ENCODE peak calls at places on chromosome 10, in nine cellular contexts. One of them, this sample, is unnamed.

GRCh38 chr10:101888251-101888949 is 44.8 kb upstream of the KCNIP2 start:
- DNase-seq in fibroblast of villous mesenchyme: no peak
- DNase-seq in H1: no peak
- DNase-seq in fibroblast of the aortic adventitia: no peak
- DNase-seq in pancreas: no peak
- DNase-seq in astrocyte of the spinal cord: no peak
- DNase-seq in coronary artery: no peak
- DNase-seq in thyroid gland: no peak
- DNase-seq in sigmoid colon: no peak
- DNase-seq in this sample: no peak

GRCh38 chr10:61600389-61600788 is 62.3 kb upstream of the CABCOCO1 start:
- DNase-seq in fibroblast of villous mesenchyme: no peak
- DNase-seq in H1: no peak
- DNase-seq in fibroblast of the aortic adventitia: no peak
- DNase-seq in pancreas: no peak
- DNase-seq in astrocyte of the spinal cord: no peak
- DNase-seq in coronary artery: no peak
- DNase-seq in thyroid gland: no peak
- DNase-seq in sigmoid colon: no peak
- DNase-seq in this sample: no peak

GRCh38 chr10:129825221-129825620 is 138.9 kb downstream of the EBF3 start:
- DNase-seq in fibroblast of villous mesenchyme: no peak
- DNase-seq in H1: no peak
- DNase-seq in fibroblast of the aortic adventitia: no peak
- DNase-seq in pancreas: no peak
- DNase-seq in astrocyte of the spinal cord: no peak
- DNase-seq in coronary artery: no peak
- DNase-seq in thyroid gland: no peak
- DNase-seq in sigmoid colon: no peak
- DNase-seq in this sample: no peak

GRCh38 chr10:19815478-19816419 is 483 bp upstream of the PLXDC2 start:
- DNase-seq in fibroblast of villous mesenchyme: peak
- DNase-seq in H1: peak
- DNase-seq in fibroblast of the aortic adventitia: no peak
- DNase-seq in pancreas: peak
- DNase-seq in astrocyte of the spinal cord: peak
- DNase-seq in coronary artery: peak
- DNase-seq in thyroid gland: peak
- DNase-seq in sigmoid colon: peak
- DNase-seq in this sample: peak

GRCh38 chr10:102497545-102497944 is 5.0 kb downstream of the ACTR1A start:
- DNase-seq in fibroblast of villous mesenchyme: no peak
- DNase-seq in H1: no peak
- DNase-seq in fibroblast of the aortic adventitia: no peak
- DNase-seq in pancreas: no peak
- DNase-seq in astrocyte of the spinal cord: no peak
- DNase-seq in coronary artery: no peak
- DNase-seq in thyroid gland: no peak
- DNase-seq in sigmoid colon: no peak
- DNase-seq in this sample: no peak

GRCh38 chr10:43252166-43252784 is 14.6 kb downstream of the RASGEF1A start:
- DNase-seq in fibroblast of villous mesenchyme: no peak
- DNase-seq in H1: no peak
- DNase-seq in fibroblast of the aortic adventitia: no peak
- DNase-seq in pancreas: no peak
- DNase-seq in astrocyte of the spinal cord: no peak
- DNase-seq in coronary artery: peak
- DNase-seq in thyroid gland: no peak
- DNase-seq in sigmoid colon: no peak
- DNase-seq in this sample: no peak

GRCh38 chr10:4684434-4684833 is 141.6 kb upstream of the AKR1E2 start:
- DNase-seq in fibroblast of villous mesenchyme: peak
- DNase-seq in H1: no peak
- DNase-seq in fibroblast of the aortic adventitia: peak
- DNase-seq in pancreas: no peak
- DNase-seq in astrocyte of the spinal cord: no peak
- DNase-seq in coronary artery: no peak
- DNase-seq in thyroid gland: no peak
- DNase-seq in sigmoid colon: no peak
- DNase-seq in this sample: no peak

GRCh38 chr10:14532473-14533251 is 201.9 kb upstream of the FRMD4A start:
- DNase-seq in fibroblast of villous mesenchyme: no peak
- DNase-seq in H1: no peak
- DNase-seq in fibroblast of the aortic adventitia: no peak
- DNase-seq in pancreas: peak
- DNase-seq in astrocyte of the spinal cord: no peak
- DNase-seq in coronary artery: no peak
- DNase-seq in thyroid gland: no peak
- DNase-seq in sigmoid colon: no peak
- DNase-seq in this sample: no peak

GRCh38 chr10:77686096-77686495 is 48.5 kb upstream of the KCNMA1 start:
- DNase-seq in fibroblast of villous mesenchyme: no peak
- DNase-seq in H1: no peak
- DNase-seq in fibroblast of the aortic adventitia: no peak
- DNase-seq in pancreas: no peak
- DNase-seq in astrocyte of the spinal cord: no peak
- DNase-seq in coronary artery: no peak
- DNase-seq in thyroid gland: no peak
- DNase-seq in sigmoid colon: no peak
- DNase-seq in this sample: no peak

GRCh38 chr10:73209705-73210104 is 37.4 kb downstream of the DNAJC9 start:
- DNase-seq in fibroblast of villous mesenchyme: peak
- DNase-seq in H1: no peak
- DNase-seq in fibroblast of the aortic adventitia: peak
- DNase-seq in pancreas: no peak
- DNase-seq in astrocyte of the spinal cord: peak
- DNase-seq in coronary artery: no peak
- DNase-seq in thyroid gland: no peak
- DNase-seq in sigmoid colon: no peak
- DNase-seq in this sample: peak

GRCh38 chr10:68997216-68997615 is 8.6 kb downstream of the KIFBP start:
- DNase-seq in fibroblast of villous mesenchyme: no peak
- DNase-seq in H1: no peak
- DNase-seq in fibroblast of the aortic adventitia: no peak
- DNase-seq in pancreas: no peak
- DNase-seq in astrocyte of the spinal cord: no peak
- DNase-seq in coronary artery: no peak
- DNase-seq in thyroid gland: no peak
- DNase-seq in sigmoid colon: no peak
- DNase-seq in this sample: no peak

GRCh38 chr10:118953999-118954398 is 75.5 kb upstream of the NANOS1 start:
- DNase-seq in fibroblast of villous mesenchyme: peak
- DNase-seq in H1: no peak
- DNase-seq in fibroblast of the aortic adventitia: no peak
- DNase-seq in pancreas: no peak
- DNase-seq in astrocyte of the spinal cord: no peak
- DNase-seq in coronary artery: no peak
- DNase-seq in thyroid gland: no peak
- DNase-seq in sigmoid colon: no peak
- DNase-seq in this sample: no peak

GRCh38 chr10:43128331-43128730 is 9.9 kb upstream of the CSGALNACT2 start:
- DNase-seq in fibroblast of villous mesenchyme: no peak
- DNase-seq in H1: no peak
- DNase-seq in fibroblast of the aortic adventitia: no peak
- DNase-seq in pancreas: no peak
- DNase-seq in astrocyte of the spinal cord: no peak
- DNase-seq in coronary artery: no peak
- DNase-seq in thyroid gland: no peak
- DNase-seq in sigmoid colon: no peak
- DNase-seq in this sample: no peak

GRCh38 chr10:3471927-3472704 is 299.5 kb upstream of the PITRM1 start:
- DNase-seq in fibroblast of villous mesenchyme: no peak
- DNase-seq in H1: no peak
- DNase-seq in fibroblast of the aortic adventitia: no peak
- DNase-seq in pancreas: no peak
- DNase-seq in astrocyte of the spinal cord: peak
- DNase-seq in coronary artery: no peak
- DNase-seq in thyroid gland: no peak
- DNase-seq in sigmoid colon: peak
- DNase-seq in this sample: no peak

GRCh38 chr10:8279598-8279997 is 225.1 kb downstream of the GATA3 start:
- DNase-seq in fibroblast of villous mesenchyme: peak
- DNase-seq in H1: no peak
- DNase-seq in fibroblast of the aortic adventitia: peak
- DNase-seq in pancreas: no peak
- DNase-seq in astrocyte of the spinal cord: peak
- DNase-seq in coronary artery: no peak
- DNase-seq in thyroid gland: no peak
- DNase-seq in sigmoid colon: no peak
- DNase-seq in this sample: peak

GRCh38 chr10:48684792-48685651 is at the start of gene WDFY4:
- DNase-seq in fibroblast of villous mesenchyme: no peak
- DNase-seq in H1: no peak
- DNase-seq in fibroblast of the aortic adventitia: no peak
- DNase-seq in pancreas: no peak
- DNase-seq in astrocyte of the spinal cord: no peak
- DNase-seq in coronary artery: no peak
- DNase-seq in thyroid gland: no peak
- DNase-seq in sigmoid colon: no peak
- DNase-seq in this sample: no peak

GRCh38 chr10:8405551-8405950 is 351.1 kb downstream of the GATA3 start:
- DNase-seq in fibroblast of villous mesenchyme: no peak
- DNase-seq in H1: no peak
- DNase-seq in fibroblast of the aortic adventitia: peak
- DNase-seq in pancreas: no peak
- DNase-seq in astrocyte of the spinal cord: no peak
- DNase-seq in coronary artery: no peak
- DNase-seq in thyroid gland: no peak
- DNase-seq in sigmoid colon: no peak
- DNase-seq in this sample: no peak

GRCh38 chr10:24349379-24350110 is 140.6 kb downstream of the KIAA1217 start:
- DNase-seq in fibroblast of villous mesenchyme: peak
- DNase-seq in H1: no peak
- DNase-seq in fibroblast of the aortic adventitia: peak
- DNase-seq in pancreas: no peak
- DNase-seq in astrocyte of the spinal cord: peak
- DNase-seq in coronary artery: no peak
- DNase-seq in thyroid gland: peak
- DNase-seq in sigmoid colon: no peak
- DNase-seq in this sample: peak
- H3K4me3 ChIP-seq in fibroblast of villous mesenchyme: no peak
- H3K4me3 ChIP-seq in H1: no peak
- H3K4me3 ChIP-seq in fibroblast of the aortic adventitia: no peak
- H3K4me3 ChIP-seq in pancreas: no peak
- H3K4me3 ChIP-seq in astrocyte of the spinal cord: no peak
- H3K4me3 ChIP-seq in coronary artery: no peak
- H3K4me3 ChIP-seq in thyroid gland: no peak
- H3K4me3 ChIP-seq in sigmoid colon: no peak
- H3K4me3 ChIP-seq in this sample: no peak

GRCh38 chr10:117667831-117668230 is 125.3 kb downstream of the EMX2 start:
- DNase-seq in fibroblast of villous mesenchyme: no peak
- DNase-seq in H1: no peak
- DNase-seq in fibroblast of the aortic adventitia: no peak
- DNase-seq in pancreas: no peak
- DNase-seq in astrocyte of the spinal cord: no peak
- DNase-seq in coronary artery: peak
- DNase-seq in thyroid gland: no peak
- DNase-seq in sigmoid colon: no peak
- DNase-seq in this sample: no peak
- TF ChIP-seq CTCF in fibroblast of villous mesenchyme: no peak
- TF ChIP-seq CTCF in H1: no peak
- TF ChIP-seq CTCF in fibroblast of the aortic adventitia: no peak
- TF ChIP-seq CTCF in pancreas: no peak
- TF ChIP-seq CTCF in astrocyte of the spinal cord: no peak
- TF ChIP-seq CTCF in coronary artery: no peak
- TF ChIP-seq CTCF in thyroid gland: no peak
- TF ChIP-seq CTCF in sigmoid colon: no peak
- TF ChIP-seq CTCF in this sample: no peak

DNA sequence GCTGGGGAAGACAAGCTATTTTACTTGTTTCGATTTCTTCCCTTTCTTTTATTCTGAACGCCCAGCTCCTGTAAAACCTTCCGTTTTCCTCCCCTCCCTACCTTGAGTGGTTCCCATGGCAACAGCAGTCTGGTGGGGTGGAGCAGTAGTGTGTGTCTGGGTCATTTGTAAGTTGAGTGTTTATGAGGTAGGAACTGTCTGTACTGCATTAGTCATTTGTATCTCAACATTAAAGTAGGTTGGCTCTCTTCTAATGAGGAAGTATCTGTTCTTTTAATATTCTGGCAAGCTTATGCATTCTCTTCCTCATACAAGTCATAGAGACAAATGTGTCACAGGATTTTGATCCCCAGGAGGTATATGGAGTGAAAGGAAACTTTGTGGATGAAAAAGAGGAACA is 85.3 kb upstream of the CCDC6 start:
- DNase-seq in fibroblast of villous mesenchyme: peak
- DNase-seq in H1: no peak
- DNase-seq in fibroblast of the aortic adventitia: peak
- DNase-seq in pancreas: no peak
- DNase-seq in astrocyte of the spinal cord: peak
- DNase-seq in coronary artery: no peak
- DNase-seq in thyroid gland: peak
- DNase-seq in sigmoid colon: peak
- DNase-seq in this sample: peak
- H3K4me3 ChIP-seq in fibroblast of villous mesenchyme: no peak
- H3K4me3 ChIP-seq in H1: no peak
- H3K4me3 ChIP-seq in fibroblast of the aortic adventitia: no peak
- H3K4me3 ChIP-seq in pancreas: no peak
- H3K4me3 ChIP-seq in astrocyte of the spinal cord: no peak
- H3K4me3 ChIP-seq in coronary artery: no peak
- H3K4me3 ChIP-seq in thyroid gland: no peak
- H3K4me3 ChIP-seq in sigmoid colon: no peak
- H3K4me3 ChIP-seq in this sample: no peak

DNA sequence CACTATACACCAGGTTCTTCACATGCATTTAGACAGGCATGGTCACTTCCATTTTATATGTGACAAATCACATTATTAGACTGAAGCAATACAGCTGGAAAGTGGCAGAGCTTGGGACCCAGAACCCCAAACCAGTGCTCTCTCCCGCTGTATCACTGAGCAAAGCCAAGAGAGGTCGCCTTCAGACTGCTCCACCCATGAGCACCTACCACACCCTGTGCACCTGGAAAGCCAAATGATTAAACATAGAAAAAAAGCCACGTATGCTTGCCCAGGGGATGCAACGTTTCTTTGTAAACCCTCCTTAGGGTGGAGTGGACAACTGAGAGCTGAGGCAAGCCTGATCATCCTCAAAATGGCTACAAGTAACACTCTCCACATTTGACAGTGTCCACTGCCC is 72.5 kb downstream of the CCDC6 start:
- DNase-seq in fibroblast of villous mesenchyme: no peak
- DNase-seq in H1: no peak
- DNase-seq in fibroblast of the aortic adventitia: no peak
- DNase-seq in pancreas: no peak
- DNase-seq in astrocyte of the spinal cord: no peak
- DNase-seq in coronary artery: no peak
- DNase-seq in thyroid gland: no peak
- DNase-seq in sigmoid colon: no peak
- DNase-seq in this sample: no peak
- TF ChIP-seq CTCF in fibroblast of villous mesenchyme: no peak
- TF ChIP-seq CTCF in H1: peak
- TF ChIP-seq CTCF in fibroblast of the aortic adventitia: no peak
- TF ChIP-seq CTCF in pancreas: no peak
- TF ChIP-seq CTCF in astrocyte of the spinal cord: no peak
- TF ChIP-seq CTCF in coronary artery: no peak
- TF ChIP-seq CTCF in thyroid gland: no peak
- TF ChIP-seq CTCF in sigmoid colon: no peak
- TF ChIP-seq CTCF in this sample: no peak

GRCh38 chr10:21315321-21316220 is 209.9 kb downstream of the SKIDA1 start:
- DNase-seq in fibroblast of villous mesenchyme: peak
- DNase-seq in H1: no peak
- DNase-seq in fibroblast of the aortic adventitia: peak
- DNase-seq in pancreas: no peak
- DNase-seq in astrocyte of the spinal cord: peak
- DNase-seq in coronary artery: peak
- DNase-seq in thyroid gland: peak
- DNase-seq in sigmoid colon: peak
- DNase-seq in this sample: peak
- H3K4me3 ChIP-seq in fibroblast of villous mesenchyme: no peak
- H3K4me3 ChIP-seq in H1: peak
- H3K4me3 ChIP-seq in fibroblast of the aortic adventitia: no peak
- H3K4me3 ChIP-seq in pancreas: no peak
- H3K4me3 ChIP-seq in astrocyte of the spinal cord: no peak
- H3K4me3 ChIP-seq in coronary artery: no peak
- H3K4me3 ChIP-seq in thyroid gland: no peak
- H3K4me3 ChIP-seq in sigmoid colon: no peak
- H3K4me3 ChIP-seq in this sample: no peak